ENCODE peak calls at places on chromosome 1, in six cellular contexts. H, E, N, O, A and C are unnamed samples.
A peak's percentile ranks its signal among the peaks of the same experiment; 100 is the strongest.

GRCh38 chr1:25197235-25197930 is 34.9 kb downstream of the SYF2 start:
- DNase-seq in H (no peak), E (no peak), N (no peak), O (peak; percentile 23), A (no peak), C (no peak)

GRCh38 chr1:155913969-155914757 is 3.0 kb upstream of the RIT1 start:
- DNase-seq in H (no peak), E (peak; percentile 56), N (no peak), O (no peak), A (no peak), C (no peak)

GRCh38 chr1:183739640-183740385 is 65.1 kb upstream of the RGL1 start:
- DNase-seq in H (no peak), E (peak; percentile 47), N (no peak), O (no peak), A (no peak), C (no peak)

GRCh38 chr1:209491496-209491895 is 92.0 kb upstream of the CAMK1G start:
- DNase-seq in H (no peak), E (no peak), N (no peak), O (no peak), A (no peak), C (no peak)

GRCh38 chr1:67555487-67556296 is 125.5 kb upstream of the SERBP1 start:
- DNase-seq in H (no peak), E (no peak), N (no peak), O (no peak), A (no peak), C (peak; percentile 70)

GRCh38 chr1:222546548-222547259 is 1.2 kb downstream of the HHIPL2 start:
- DNase-seq in H (no peak), E (peak; percentile 97), N (no peak), O (peak; percentile 34), A (peak; percentile 96), C (no peak)

GRCh38 chr1:226627050-226627755 is 78.6 kb downstream of the STUM start:
- DNase-seq in H (no peak), E (no peak), N (no peak), O (no peak), A (no peak), C (no peak)

GRCh38 chr1:28126778-28127430 is 38.5 kb upstream of the EYA3 start:
- DNase-seq in H (no peak), E (no peak), N (no peak), O (no peak), A (no peak), C (no peak)

GRCh38 chr1:217078010-217078704 is 354.9 kb upstream of the ESRRG start:
- DNase-seq in H (no peak), E (no peak), N (no peak), O (peak; percentile 24), A (peak; percentile 66), C (peak; percentile 17)

GRCh38 chr1:67472056-67472455 is 41.9 kb upstream of the SERBP1 start:
- DNase-seq in H (no peak), E (no peak), N (no peak), O (no peak), A (no peak), C (no peak)

GRCh38 chr1:230749635-230750034 is 2.4 kb downstream of the CAPN9 start:
- DNase-seq in H (no peak), E (no peak), N (no peak), O (no peak), A (no peak), C (no peak)

GRCh38 chr1:222557148-222557547 is 9.2 kb upstream of the HHIPL2 start:
- DNase-seq in H (no peak), E (no peak), N (no peak), O (no peak), A (no peak), C (no peak)

GRCh38 chr1:30305519-30305918 is 417.9 kb downstream of the MATN1 start:
- DNase-seq in H (no peak), E (no peak), N (no peak), O (no peak), A (no peak), C (no peak)

GRCh38 chr1:196180847-196181593 is 427.2 kb downstream of the KCNT2 start:
- DNase-seq in H (no peak), E (peak; percentile 93), N (peak; percentile 72), O (no peak), A (peak; percentile 83), C (no peak)

GRCh38 chr1:94025383-94026340 is 95.3 kb downstream of the ABCA4 start:
- DNase-seq in H (peak; percentile 48), E (peak; percentile 82), N (peak; percentile 65), O (peak; percentile 68), A (peak; percentile 90), C (peak; percentile 67)

GRCh38 chr1:17118706-17119075 is 560 bp downstream of the PADI2 start:
- DNase-seq in H (no peak), E (peak; percentile 14), N (no peak), O (peak; percentile 46), A (no peak), C (peak; percentile 58)

DNA sequence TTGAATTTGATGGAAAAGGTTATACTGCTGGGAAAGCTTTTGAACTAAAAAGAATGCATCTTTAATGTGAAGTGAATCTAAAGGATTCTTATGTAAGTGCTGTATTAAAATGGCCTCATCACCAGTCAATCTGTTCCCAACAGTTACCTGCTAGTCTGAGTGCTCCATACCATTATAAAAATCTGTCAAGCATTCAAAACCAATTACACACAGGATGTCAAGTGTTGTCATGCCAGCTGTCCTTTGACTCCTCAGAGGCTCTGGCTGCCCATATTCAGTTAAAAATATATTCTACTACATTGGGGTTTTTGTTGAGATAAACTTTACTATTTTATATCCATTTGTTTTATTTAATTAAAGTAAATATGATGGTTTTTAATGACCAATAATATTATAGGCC is 1587.7 kb downstream of the AMY1C start:
- DNase-seq in H (no peak), E (no peak), N (no peak), O (no peak), A (no peak), C (no peak)
- TF ChIP-seq EZH2phosphoT487 in H (no peak), E (no peak), N (no peak), O (no peak), A (no peak), C (no peak)

GRCh38 chr1:91013302-91013701 is 8.5 kb downstream of the ZNF644 start:
- DNase-seq in H (no peak), E (no peak), N (no peak), O (no peak), A (no peak), C (no peak)

GRCh38 chr1:91015358-91015780 is 6.5 kb downstream of the ZNF644 start:
- DNase-seq in H (no peak), E (no peak), N (no peak), O (no peak), A (peak; percentile 42), C (no peak)

GRCh38 chr1:91014475-91014874 is 7.4 kb downstream of the ZNF644 start:
- DNase-seq in H (no peak), E (no peak), N (no peak), O (no peak), A (peak; percentile 81), C (no peak)

GRCh38 chr1:91012196-91012595 is 9.6 kb downstream of the ZNF644 start:
- DNase-seq in H (no peak), E (no peak), N (no peak), O (no peak), A (no peak), C (peak; percentile 48)

DNA sequence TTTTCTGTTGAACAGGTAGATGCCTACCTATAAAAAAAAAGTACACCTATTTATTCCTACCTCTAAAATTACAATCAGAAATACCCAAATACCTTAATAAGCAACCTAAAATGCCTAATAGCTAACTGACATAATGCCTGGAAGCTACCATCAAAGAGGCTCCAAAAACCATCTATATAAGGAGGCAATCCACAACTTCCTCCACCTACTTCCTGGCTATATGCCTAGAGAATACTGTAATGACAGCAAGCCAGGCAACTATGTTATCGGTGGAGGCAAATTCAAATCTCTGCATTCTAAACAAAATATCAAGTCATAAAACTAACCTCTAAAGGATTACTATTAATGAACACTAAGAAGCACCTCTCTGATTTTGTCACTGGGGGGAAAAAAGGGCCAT is 10.1 kb downstream of the ZNF644 start:
- DNase-seq in H (no peak), E (peak; percentile 66), N (no peak), O (no peak), A (peak; percentile 26), C (no peak)
- TF ChIP-seq EZH2phosphoT487 in H (no peak), E (no peak), N (no peak), O (no peak), A (no peak), C (no peak)

GRCh38 chr1:228228601-228229074 is 20.8 kb downstream of the OBSCN start:
- DNase-seq in H (no peak), E (peak; percentile 95), N (no peak), O (no peak), A (peak; percentile 90), C (no peak)
- TF ChIP-seq EZH2phosphoT487 in H (no peak), E (no peak), N (no peak), O (no peak), A (no peak), C (no peak)

DNA sequence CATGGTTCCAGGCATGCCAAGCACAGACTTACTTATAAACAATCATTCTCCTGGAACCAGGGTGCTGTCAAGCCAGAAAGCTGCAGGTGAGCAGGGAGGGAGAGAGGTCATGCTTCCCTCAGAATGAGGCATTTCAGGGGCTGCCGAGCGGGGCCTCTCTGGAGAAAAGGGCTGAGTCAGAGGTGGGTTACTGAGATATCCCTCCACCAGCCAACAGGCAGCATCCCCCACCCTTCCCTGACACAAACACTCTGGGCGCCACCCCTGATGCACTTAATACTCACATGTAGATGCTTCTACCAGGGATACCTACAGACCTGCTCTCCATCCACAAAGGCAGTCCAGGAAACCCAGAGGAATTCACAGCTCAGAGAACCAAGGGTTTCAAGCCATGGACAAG is 13.1 kb downstream of the STK40 start:
- DNase-seq in H (no peak), E (peak; percentile 19), N (no peak), O (no peak), A (no peak), C (peak; percentile 58)
- TF ChIP-seq EZH2phosphoT487 in H (no peak), E (no peak), N (no peak), O (no peak), A (no peak), C (no peak)

GRCh38 chr1:227793948-227794812 is 21.3 kb upstream of the PRSS38 start:
- DNase-seq in H (no peak), E (peak; percentile 95), N (no peak), O (peak; percentile 89), A (no peak), C (peak; percentile 84)
- TF ChIP-seq EZH2phosphoT487 in H (no peak), E (no peak), N (no peak), O (no peak), A (no peak), C (no peak)